ENCODE peak calls at places on chromosomes 11 and 22, in eight cellular contexts. L is cardiac muscle cell, C is kidney, A is body of pancreas, J is right cardiac atrium, H is caudate nucleus, F is lower lobe of right lung, T is RWPE2. D is an unnamed sample.

GRCh38 chr11:128302425-128303186 is 284.8 kb downstream of the ETS1 start:
- DNase-seq in T (no peak), L (no peak), A (no peak), J (no peak), F (no peak), C (no peak), H (no peak), D (peak; percentile 49)

GRCh38 chr11:34492806-34493414 is 20.7 kb downstream of the ELF5 start:
- DNase-seq in F (peak; percentile 68), C (no peak), H (no peak), L (peak; percentile 78), T (no peak), J (peak; percentile 57), A (peak; percentile 72), D (no peak)

GRCh38 chr22:27133951-27134664 is 476.7 kb downstream of the MIAT start:
- DNase-seq in H (no peak), T (peak; percentile 79), C (no peak), J (peak; percentile 61), A (no peak), L (peak; percentile 87), F (no peak), D (no peak)

GRCh38 chr22:21564411-21564810 is 3.1 kb upstream of the UBE2L3 start:
- DNase-seq in L (no peak), T (no peak), H (no peak), A (no peak), F (no peak), J (no peak), C (no peak), D (no peak)

GRCh38 chr11:59779487-59779886 is 24.3 kb downstream of the STX3 start:
- DNase-seq in C (no peak), H (no peak), F (no peak), T (no peak), L (no peak), J (no peak), A (no peak), D (no peak)

GRCh38 chr11:129192150-129192549 is at the start of gene ARHGAP32:
- DNase-seq in J (no peak), A (no peak), L (no peak), T (no peak), C (no peak), H (no peak), F (no peak), D (no peak)

GRCh38 chr11:11973361-11973800 is 35.0 kb downstream of the DKK3 start:
- DNase-seq in C (peak; percentile 88), A (no peak), F (no peak), T (no peak), L (peak; percentile 75), H (no peak), J (peak; percentile 87), D (no peak)

GRCh38 chr11:67584205-67584880 is 731 bp downstream of the GSTP1 start:
- DNase-seq in L (peak; percentile 71), A (peak; percentile 82), F (peak; percentile 90), H (no peak), T (peak; percentile 88), C (peak; percentile 93), J (peak; percentile 82), D (no peak)

GRCh38 chr11:110479445-110480101 is 49.8 kb downstream of the FDX1 start:
- DNase-seq in C (no peak), F (no peak), H (no peak), A (no peak), T (no peak), L (peak; percentile 73), J (no peak), D (no peak)

GRCh38 chr11:34825315-34825669 is 90.9 kb downstream of the APIP start:
- DNase-seq in A (no peak), F (no peak), T (no peak), C (no peak), H (no peak), J (no peak), L (no peak), D (no peak)

GRCh38 chr11:17162376-17162775 is 45.4 kb downstream of the PIK3C2A start:
- DNase-seq in A (no peak), C (no peak), J (no peak), L (no peak), T (no peak), H (no peak), F (no peak), D (no peak)
- H3K27ac ChIP-seq in A (no peak overlapping the region), C (no peak overlapping the region), J (no peak overlapping the region), L (no peak overlapping the region), T (no peak overlapping the region), H (no peak overlapping the region), F (peak overlapping the region; percentile 7), D (no peak overlapping the region)

GRCh38 chr11:57513911-57514537 is 1.5 kb downstream of the SLC43A1 start:
- DNase-seq in L (peak; percentile 56), A (peak; percentile 74), F (peak; percentile 63), C (peak; percentile 83), T (no peak), H (no peak), J (peak; percentile 50), D (peak; percentile 26)
- H3K27ac ChIP-seq in L (no peak overlapping the region), A (peak overlapping the region; percentile 95), F (peak overlapping the region; percentile 68), C (no peak overlapping the region), T (no peak overlapping the region), H (no peak overlapping the region), J (no peak overlapping the region), D (no peak overlapping the region)

DNA sequence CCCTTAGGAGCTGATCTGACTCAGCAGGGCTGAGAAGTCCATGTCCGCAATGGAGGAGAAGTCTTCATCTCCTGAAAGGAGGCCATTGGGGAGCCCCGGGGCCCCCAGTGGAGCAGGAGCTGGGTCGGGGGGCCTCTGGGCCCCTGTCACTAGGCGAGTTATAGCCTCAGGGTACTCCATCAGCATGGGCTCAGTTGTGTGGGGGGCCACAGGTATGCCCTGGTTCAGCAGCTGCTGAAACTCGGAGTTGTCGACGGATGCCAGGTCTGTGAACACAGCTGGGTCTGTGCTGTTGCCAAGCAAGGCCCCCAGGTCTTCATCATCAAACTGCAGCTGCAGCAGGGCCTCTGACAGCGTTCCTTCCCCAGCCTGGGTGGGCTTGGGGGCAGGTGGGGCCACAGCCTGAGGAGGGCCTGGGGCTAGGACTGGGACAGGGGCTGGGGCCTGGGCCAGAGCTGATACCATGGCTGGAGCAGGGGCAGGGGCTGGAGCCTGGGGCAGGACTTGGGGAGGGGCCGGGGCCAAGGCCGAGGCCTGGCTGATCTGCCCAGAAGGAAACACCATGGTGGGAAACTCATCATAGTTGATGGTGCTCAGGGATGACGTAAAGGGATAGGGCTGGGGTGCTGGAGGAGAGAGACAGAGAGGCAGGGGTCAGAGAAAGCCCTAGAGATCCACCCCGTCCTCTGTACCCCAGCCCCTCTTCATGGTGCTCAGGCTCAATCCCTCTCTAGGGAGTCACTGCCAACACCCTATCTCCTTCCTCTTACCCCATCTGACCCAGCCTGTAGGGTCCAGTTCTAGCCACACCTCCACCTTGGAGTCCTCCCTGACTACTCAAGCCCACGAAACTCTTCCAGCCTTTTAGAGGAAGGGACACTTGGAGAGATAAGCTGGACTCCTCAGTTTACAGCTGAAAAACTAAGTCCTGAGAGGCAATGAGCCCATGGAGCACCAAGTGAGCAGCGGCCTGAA is 8.1 kb downstream of the RELA start:
- DNase-seq in J (no peak), A (peak; percentile 13), C (peak; percentile 79), H (no peak), F (no peak), T (no peak), L (no peak), D (no peak)
- H3K27ac ChIP-seq in J (no peak overlapping the region), A (peak overlapping the region; percentile 97), C (no peak overlapping the region), H (no peak overlapping the region), F (peak overlapping the region; percentile 96), T (no peak overlapping the region), L (peak overlapping the region; percentile 91), D (no peak overlapping the region)

GRCh38 chr22:39456262-39457046 is at the start of gene MGAT3:
- DNase-seq in F (no peak), J (no peak), C (peak; percentile 75), T (no peak), H (no peak), A (no peak), L (no peak), D (peak; percentile 10)

GRCh38 chr22:39454385-39454871 is 2.4 kb upstream of the MGAT3 start:
- DNase-seq in L (peak; percentile 74), J (no peak), H (no peak), F (no peak), T (no peak), A (no peak), C (peak; percentile 75), D (no peak)

GRCh38 chr22:39452740-39453040 is 4.1 kb upstream of the MGAT3 start:
- DNase-seq in A (no peak), L (peak; percentile 25), T (no peak), H (no peak), C (no peak), F (no peak), J (no peak), D (no peak)

GRCh38 chr22:39457047-39457545 is 284 bp downstream of the MGAT3 start:
- DNase-seq in L (no peak), C (no peak), H (no peak), T (no peak), J (no peak), A (no peak), F (no peak), D (no peak)

GRCh38 chr22:39453765-39454378 is 2.9 kb upstream of the MGAT3 start:
- DNase-seq in C (no peak), L (peak; percentile 73), F (no peak), J (no peak), H (no peak), A (no peak), T (no peak), D (no peak)
- H3K27ac ChIP-seq in C (no peak overlapping the region), L (peak overlapping the region; percentile 2), F (no peak overlapping the region), J (no peak overlapping the region), H (no peak overlapping the region), A (no peak overlapping the region), T (no peak overlapping the region), D (no peak overlapping the region)

DNA sequence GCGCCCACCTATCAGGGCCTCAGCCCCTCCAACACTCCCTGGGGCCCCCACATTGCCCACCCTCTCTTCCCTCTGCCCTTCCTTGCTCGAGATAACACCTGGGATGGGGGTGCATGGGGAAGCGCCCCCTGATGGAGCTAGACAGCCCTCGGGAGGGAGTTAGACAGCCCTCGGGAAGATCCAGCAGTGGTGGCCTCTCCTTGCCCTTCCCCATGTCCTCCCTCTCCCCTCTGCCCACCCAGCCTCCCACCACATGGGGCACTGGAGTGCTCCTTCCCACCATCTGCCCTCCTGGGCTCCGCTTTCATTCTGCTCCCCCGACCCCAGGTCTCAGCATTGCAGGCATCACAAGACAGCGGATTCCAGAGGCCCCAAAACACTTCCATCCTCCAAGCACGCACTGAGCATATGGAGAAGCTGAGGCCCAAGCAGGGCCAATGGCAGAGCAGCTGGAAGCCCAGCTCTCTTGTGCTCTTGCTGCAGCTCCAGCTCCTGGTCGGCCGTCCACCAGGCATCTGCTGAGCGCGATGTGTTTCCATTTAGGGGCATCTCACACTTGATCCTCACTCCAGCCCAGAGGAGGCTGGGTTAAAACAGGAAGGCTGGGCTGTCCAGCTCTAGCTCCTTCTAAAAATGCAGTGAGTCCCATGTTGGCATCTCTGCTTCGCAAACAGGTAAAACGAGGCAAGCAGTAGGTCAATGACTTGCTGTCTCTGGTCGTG is 65.6 kb downstream of the IGLL1 start:
- DNase-seq in H (no peak), L (no peak), C (no peak), A (no peak), T (no peak), J (no peak), F (no peak), D (no peak)
- H3K27ac ChIP-seq in H (no peak overlapping the region), L (peak overlapping the region; percentile 68), C (no peak overlapping the region), A (no peak overlapping the region), T (no peak overlapping the region), J (no peak overlapping the region), F (no peak overlapping the region), D (no peak overlapping the region)

GRCh38 chr11:70478194-70478890 is 80.0 kb downstream of the CTTN start:
- DNase-seq in J (no peak), A (no peak), F (peak; percentile 24), C (peak; percentile 38), T (no peak), L (no peak), H (no peak), D (no peak)
- H3K27ac ChIP-seq in J (peak overlapping the region; percentile 50), A (no peak overlapping the region), F (no peak overlapping the region), C (no peak overlapping the region), T (no peak overlapping the region), L (no peak overlapping the region), H (no peak overlapping the region), D (no peak overlapping the region)

GRCh38 chr22:35785181-35785923 is 67.7 kb downstream of the APOL5 start:
- DNase-seq in C (no peak), L (peak; percentile 57), A (no peak), T (no peak), H (no peak), J (no peak), F (no peak), D (no peak)
- H3K27ac ChIP-seq in C (no peak overlapping the region), L (peak overlapping the region; percentile 31), A (no peak overlapping the region), T (peak overlapping the region; percentile 74), H (no peak overlapping the region), J (no peak overlapping the region), F (no peak overlapping the region), D (no peak overlapping the region)

D was measured in CD4-positive, alpha-beta T cell.